ENCODE peak calls at places on chromosomes 12 and 14, in nine cellular contexts. W is cardiac fibroblast; P is progenitor cell of endocrine pancreas; M is astrocyte of the spinal cord; Y is AG04450; B is CD8-positive, alpha-beta T cell; L is cardiac muscle cell; F is GM13977; E is HFF-Myc. R is an unnamed sample.

GRCh38 chr12:89565002-89565401 is 39.2 kb upstream of the POC1B start:
- DNase-seq in W (no peak), P (no peak), M (no peak), Y (no peak), B (no peak), L (no peak), F (no peak), E (no peak), R (no peak)

GRCh38 chr14:72630374-72630773 is 263.5 kb downstream of the DPF3 start:
- DNase-seq in W (no peak), P (no peak), M (no peak), Y (no peak), B (no peak), L (no peak), F (no peak), E (no peak), R (no peak)

GRCh38 chr14:88590173-88590572 is 27.3 kb downstream of the ZC3H14 start:
- DNase-seq in W (no peak), P (no peak), M (peak), Y (no peak), B (no peak), L (no peak), F (no peak), E (no peak), R (no peak)

GRCh38 chr12:31366104-31366621 is 40.2 kb upstream of the SINHCAF start:
- DNase-seq in W (no peak), P (no peak), M (no peak), Y (no peak), B (no peak), L (no peak), F (no peak), E (no peak), R (no peak)

GRCh38 chr14:73610692-73611091 is 1.6 kb upstream of the ACOT6 start:
- DNase-seq in W (peak), P (no peak), M (peak), Y (no peak), B (no peak), L (peak), F (no peak), E (no peak), R (no peak)

GRCh38 chr12:129212221-129212630 is 358.9 kb downstream of the GLT1D1 start:
- DNase-seq in W (no peak), P (no peak), M (peak), Y (no peak), B (no peak), L (no peak), F (no peak), E (no peak), R (no peak)

GRCh38 chr12:53486730-53487487 is 12.3 kb downstream of the MAP3K12 start:
- DNase-seq in W (no peak), P (no peak), M (no peak), Y (no peak), B (no peak), L (no peak), F (no peak), E (no peak), R (no peak)

GRCh38 chr14:24335461-24336146 is 733 bp upstream of the ADCY4 start:
- DNase-seq in W (no peak), P (no peak), M (no peak), Y (no peak), B (no peak), L (no peak), F (peak), E (no peak), R (no peak)

GRCh38 chr14:51121096-51121495 is 26.2 kb upstream of the TRIM9 start:
- DNase-seq in W (peak), P (no peak), M (no peak), Y (no peak), B (no peak), L (no peak), F (no peak), E (no peak), R (no peak)

GRCh38 chr14:103503296-103503695 is 19.3 kb downstream of the CKB start:
- DNase-seq in W (no peak), P (no peak), M (no peak), Y (no peak), B (no peak), L (no peak), F (peak), E (no peak), R (no peak)

GRCh38 chr12:120013659-120014380 is 24.8 kb downstream of the BICDL1 start:
- DNase-seq in W (no peak), P (no peak), M (no peak), Y (no peak), B (peak), L (no peak), F (peak), E (no peak), R (peak)

GRCh38 chr14:79016828-79017505 is 846.8 kb downstream of the NRXN3 start:
- DNase-seq in W (peak), P (no peak), M (peak), Y (peak), B (no peak), L (no peak), F (no peak), E (peak), R (no peak)

GRCh38 chr12:123105427-123105826 is 45.5 kb downstream of the PITPNM2 start:
- DNase-seq in W (no peak), P (no peak), M (peak), Y (no peak), B (no peak), L (no peak), F (no peak), E (no peak), R (no peak)

GRCh38 chr14:89578048-89578619 is 161.1 kb upstream of the FOXN3 start:
- DNase-seq in W (peak), P (no peak), M (no peak), Y (peak), B (no peak), L (no peak), F (no peak), E (no peak), R (no peak)

GRCh38 chr12:108649668-108650067 is 16.0 kb upstream of the SELPLG start:
- DNase-seq in W (peak), P (no peak), M (peak), Y (peak), B (no peak), L (no peak), F (no peak), E (no peak), R (no peak)

GRCh38 chr14:92578511-92578910 is 64.9 kb downstream of the RIN3 start:
- DNase-seq in W (peak), P (no peak), M (peak), Y (no peak), B (no peak), L (no peak), F (no peak), E (no peak), R (no peak)

GRCh38 chr12:56599041-56599440 is 31.1 kb downstream of the BAZ2A start:
- DNase-seq in W (no peak), P (no peak), M (no peak), Y (no peak), B (no peak), L (no peak), F (no peak), E (no peak), R (no peak)

GRCh38 chr12:56602239-56602638 is 27.9 kb downstream of the BAZ2A start:
- DNase-seq in W (peak), P (no peak), M (no peak), Y (no peak), B (no peak), L (no peak), F (no peak), E (no peak), R (no peak)

GRCh38 chr12:56599797-56600196 is 30.3 kb downstream of the BAZ2A start:
- DNase-seq in W (no peak), P (no peak), M (no peak), Y (no peak), B (no peak), L (no peak), F (no peak), E (no peak), R (no peak)

GRCh38 chr12:56600753-56601152 is 29.4 kb downstream of the BAZ2A start:
- DNase-seq in W (no peak), P (no peak), M (no peak), Y (no peak), B (no peak), L (no peak), F (no peak), E (no peak), R (no peak)

GRCh38 chr12:56601503-56601902 is 28.6 kb downstream of the BAZ2A start:
- DNase-seq in W (peak), P (no peak), M (no peak), Y (no peak), B (peak), L (peak), F (peak), E (no peak), R (peak)
- TF ChIP-seq CTCF in W (peak), P (no peak), M (peak), Y (peak), B (no peak), L (no peak), F (peak), E (peak), R (peak)

GRCh38 chr12:93892431-93893210 is 215.4 kb downstream of the CRADD start:
- DNase-seq in W (no peak), P (no peak), M (no peak), Y (no peak), B (no peak), L (peak), F (no peak), E (no peak), R (no peak)

GRCh38 chr12:93896962-93897361 is 219.8 kb downstream of the CRADD start:
- DNase-seq in W (no peak), P (no peak), M (no peak), Y (no peak), B (no peak), L (no peak), F (no peak), E (no peak), R (no peak)

GRCh38 chr12:93896427-93896826 is 219.3 kb downstream of the CRADD start:
- DNase-seq in W (peak), P (no peak), M (no peak), Y (no peak), B (no peak), L (no peak), F (no peak), E (no peak), R (no peak)

GRCh38 chr12:93894391-93895095 is 217.4 kb downstream of the CRADD start:
- DNase-seq in W (peak), P (no peak), M (peak), Y (no peak), B (no peak), L (peak), F (no peak), E (no peak), R (no peak)

GRCh38 chr12:93895096-93895460 is 217.9 kb downstream of the CRADD start:
- DNase-seq in W (peak), P (no peak), M (no peak), Y (no peak), B (no peak), L (no peak), F (no peak), E (no peak), R (no peak)
- TF ChIP-seq CTCF in W (peak), P (no peak), M (no peak), Y (peak), B (no peak), L (peak), F (no peak), E (no peak), R (no peak)

GRCh38 chr14:100680439-100681051 is 46.1 kb upstream of the DLK1 start:
- DNase-seq in W (peak), P (no peak), M (no peak), Y (no peak), B (no peak), L (no peak), F (no peak), E (no peak), R (no peak)

GRCh38 chr14:100679170-100679569 is 47.5 kb upstream of the DLK1 start:
- DNase-seq in W (no peak), P (no peak), M (no peak), Y (no peak), B (no peak), L (no peak), F (no peak), E (no peak), R (no peak)

GRCh38 chr14:100681111-100681510 is 45.6 kb upstream of the DLK1 start:
- DNase-seq in W (no peak), P (no peak), M (no peak), Y (no peak), B (no peak), L (no peak), F (no peak), E (no peak), R (no peak)

GRCh38 chr14:100677925-100678765 is 48.5 kb upstream of the DLK1 start:
- DNase-seq in W (peak), P (no peak), M (peak), Y (peak), B (no peak), L (peak), F (no peak), E (peak), R (no peak)

DNA sequence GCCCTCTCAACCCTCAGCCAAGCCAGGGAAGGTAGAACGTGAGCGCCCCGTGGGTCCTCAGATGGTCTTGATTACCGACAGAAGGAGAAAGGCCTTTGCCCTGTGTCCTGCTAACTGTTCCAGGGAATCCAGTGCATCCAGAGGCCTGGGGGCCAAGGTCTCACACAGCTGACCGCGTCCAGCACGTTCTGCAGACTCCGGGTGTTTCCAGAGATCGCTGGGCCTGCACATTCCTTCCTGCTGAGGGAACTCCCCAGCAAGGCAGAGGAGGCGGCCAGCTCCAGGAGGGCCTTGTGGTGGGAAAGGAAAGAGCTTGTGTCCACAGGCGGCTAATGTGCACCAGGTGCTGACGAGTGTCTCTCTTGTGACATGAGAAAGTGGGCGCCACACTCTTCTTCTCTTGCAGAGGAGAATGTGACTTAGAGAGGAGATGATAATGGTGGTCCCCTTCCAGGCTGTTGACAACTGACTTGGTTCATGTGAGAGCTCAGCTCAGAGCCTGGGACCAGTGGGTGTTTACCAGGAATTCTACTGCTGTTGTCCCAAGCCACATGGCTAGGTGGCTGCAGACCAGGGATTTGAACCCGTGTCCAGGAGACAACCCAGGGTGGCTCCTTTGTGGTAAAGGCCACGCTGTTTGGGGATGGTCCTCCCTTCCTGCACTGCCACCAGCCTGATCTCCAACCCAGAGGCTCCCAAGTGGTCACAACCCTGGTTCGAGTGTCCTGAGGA is 46.8 kb upstream of the DLK1 start:
- DNase-seq in W (peak), P (no peak), M (peak), Y (peak), B (no peak), L (peak), F (no peak), E (peak), R (no peak)
- TF ChIP-seq CTCF in W (no peak), P (no peak), M (peak), Y (peak), B (no peak), L (peak), F (no peak), E (peak), R (no peak)

DNA sequence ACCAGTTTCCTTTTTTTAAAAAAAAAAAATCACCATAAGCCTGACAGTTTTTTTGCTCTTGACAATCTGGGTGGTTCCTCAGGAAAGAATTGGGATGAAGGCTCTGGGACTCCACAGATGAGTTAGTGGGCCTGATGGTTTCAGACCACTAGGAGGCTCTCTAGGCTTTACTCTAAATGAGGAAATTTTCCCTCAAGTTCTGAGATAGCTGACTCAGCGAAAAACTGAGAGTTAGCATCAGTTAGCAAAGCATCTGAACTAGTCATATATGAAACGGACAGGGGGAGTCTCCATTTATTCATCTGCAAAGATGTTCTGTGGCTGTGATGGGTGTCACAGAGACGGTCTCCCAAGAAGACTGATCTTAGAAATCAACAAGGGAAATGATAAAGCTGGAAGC is 314.3 kb upstream of the OR4E1 start:
- DNase-seq in W (peak), P (no peak), M (peak), Y (no peak), B (no peak), L (peak), F (no peak), E (no peak), R (peak)
- TF ChIP-seq CTCF in W (peak), P (peak), M (peak), Y (peak), B (peak), L (peak), F (peak), E (peak), R (peak)

GRCh38 chr12:171276-171675 is 42.7 kb downstream of the SLC6A12 start:
- DNase-seq in W (no peak), P (no peak), M (no peak), Y (no peak), B (no peak), L (no peak), F (no peak), E (no peak), R (no peak)
- TF ChIP-seq CTCF in W (no peak), P (no peak), M (no peak), Y (no peak), B (no peak), L (no peak), F (no peak), E (no peak), R (no peak)

GRCh38 chr12:114168061-114168460 is 201.9 kb upstream of the RBM19 start:
- DNase-seq in W (peak), P (no peak), M (peak), Y (peak), B (no peak), L (no peak), F (no peak), E (no peak), R (no peak)

GRCh38 chr12:114164354-114164753 is 198.2 kb upstream of the RBM19 start:
- DNase-seq in W (no peak), P (no peak), M (no peak), Y (no peak), B (no peak), L (no peak), F (no peak), E (no peak), R (no peak)

GRCh38 chr12:114167431-114167830 is 201.3 kb upstream of the RBM19 start:
- DNase-seq in W (peak), P (no peak), M (peak), Y (peak), B (no peak), L (no peak), F (no peak), E (no peak), R (no peak)

GRCh38 chr12:114165921-114166320 is 199.8 kb upstream of the RBM19 start:
- DNase-seq in W (peak), P (no peak), M (no peak), Y (no peak), B (no peak), L (no peak), F (no peak), E (no peak), R (no peak)

GRCh38 chr12:114166360-114166759 is 200.2 kb upstream of the RBM19 start:
- DNase-seq in W (peak), P (peak), M (peak), Y (peak), B (no peak), L (peak), F (peak), E (peak), R (peak)
- TF ChIP-seq CTCF in W (peak), P (peak), M (peak), Y (peak), B (no peak), L (peak), F (peak), E (peak), R (peak)

DNA sequence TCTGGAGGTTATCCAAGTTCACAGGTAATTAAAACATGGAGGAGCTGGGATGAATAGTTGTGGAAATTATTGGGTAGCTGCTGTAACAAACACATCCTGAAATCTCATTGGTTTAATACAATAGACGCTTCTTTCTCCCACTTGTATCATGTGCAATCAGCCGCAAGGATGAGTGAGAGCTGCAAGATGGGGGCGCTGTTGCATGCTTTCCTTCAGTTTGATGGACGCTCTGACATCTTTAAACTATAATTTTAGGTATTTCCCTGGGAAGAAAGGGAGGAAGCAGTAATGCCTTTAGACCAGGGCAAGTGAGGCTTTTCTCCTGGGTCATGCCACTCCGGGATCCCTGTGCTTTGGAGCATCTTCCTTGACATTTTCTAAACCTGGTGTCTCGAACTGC is 178.7 kb downstream of the PAWR start:
- DNase-seq in W (no peak), P (no peak), M (no peak), Y (no peak), B (no peak), L (no peak), F (no peak), E (no peak), R (no peak)
- TF ChIP-seq CTCF in W (peak), P (peak), M (no peak), Y (no peak), B (no peak), L (no peak), F (peak), E (peak), R (no peak)